ENCODE peak calls at places on chromosomes 11 and 22, in ten cellular contexts. One of them, this sample, is unnamed.

GRCh38 chr22:45775569-45776312 is 104.1 kb downstream of the ATXN10 start:
- DNase-seq in brain microvascular endothelial cell: no peak
- DNase-seq in heart left ventricle: no peak
- DNase-seq in RWPE1: no peak
- DNase-seq in neural progenitor cell: no peak
- DNase-seq in AG04450: no peak
- DNase-seq in ovary: no peak
- DNase-seq in Peyer's patch: peak; percentile 18
- DNase-seq in endothelial cell of umbilical vein: no peak
- DNase-seq in WTC11: no peak
- DNase-seq in this sample: no peak

GRCh38 chr11:109612481-109612880 is 190.5 kb downstream of the C11orf87 start:
- DNase-seq in endothelial cell of umbilical vein: no peak
- DNase-seq in Peyer's patch: no peak
- DNase-seq in AG04450: no peak
- DNase-seq in neural progenitor cell: no peak
- DNase-seq in WTC11: no peak
- DNase-seq in brain microvascular endothelial cell: no peak
- DNase-seq in ovary: no peak
- DNase-seq in heart left ventricle: no peak
- DNase-seq in RWPE1: no peak
- DNase-seq in this sample: no peak

GRCh38 chr22:26502688-26503561 is 9.3 kb downstream of the TFIP11 start:
- DNase-seq in WTC11: peak; percentile 73
- DNase-seq in ovary: no peak
- DNase-seq in RWPE1: no peak
- DNase-seq in AG04450: no peak
- DNase-seq in endothelial cell of umbilical vein: peak; percentile 64
- DNase-seq in neural progenitor cell: peak; percentile 80
- DNase-seq in Peyer's patch: peak; percentile 60
- DNase-seq in heart left ventricle: peak; percentile 29
- DNase-seq in brain microvascular endothelial cell: peak; percentile 34
- DNase-seq in this sample: no peak

GRCh38 chr11:120869516-120870011 is 154.3 kb upstream of the TBCEL start:
- DNase-seq in WTC11: no peak
- DNase-seq in heart left ventricle: no peak
- DNase-seq in neural progenitor cell: no peak
- DNase-seq in brain microvascular endothelial cell: no peak
- DNase-seq in RWPE1: no peak
- DNase-seq in endothelial cell of umbilical vein: no peak
- DNase-seq in AG04450: no peak
- DNase-seq in ovary: no peak
- DNase-seq in Peyer's patch: no peak
- DNase-seq in this sample: no peak

GRCh38 chr11:77136074-77136473 is 8.0 kb downstream of the MYO7A start:
- DNase-seq in Peyer's patch: no peak
- DNase-seq in ovary: no peak
- DNase-seq in AG04450: no peak
- DNase-seq in brain microvascular endothelial cell: peak; percentile 40
- DNase-seq in heart left ventricle: no peak
- DNase-seq in RWPE1: peak; percentile 16
- DNase-seq in endothelial cell of umbilical vein: no peak
- DNase-seq in WTC11: no peak
- DNase-seq in neural progenitor cell: no peak
- DNase-seq in this sample: no peak

GRCh38 chr11:45052361-45052760 is 94.1 kb upstream of the PRDM11 start:
- DNase-seq in endothelial cell of umbilical vein: no peak
- DNase-seq in ovary: no peak
- DNase-seq in AG04450: no peak
- DNase-seq in WTC11: no peak
- DNase-seq in Peyer's patch: no peak
- DNase-seq in neural progenitor cell: no peak
- DNase-seq in heart left ventricle: no peak
- DNase-seq in RWPE1: no peak
- DNase-seq in brain microvascular endothelial cell: no peak
- DNase-seq in this sample: no peak

GRCh38 chr11:73716153-73717056 is 44.5 kb downstream of the RAB6A start:
- DNase-seq in AG04450: no peak
- DNase-seq in WTC11: no peak
- DNase-seq in RWPE1: no peak
- DNase-seq in heart left ventricle: no peak
- DNase-seq in Peyer's patch: no peak
- DNase-seq in ovary: no peak
- DNase-seq in brain microvascular endothelial cell: no peak
- DNase-seq in endothelial cell of umbilical vein: peak; percentile 4
- DNase-seq in neural progenitor cell: no peak
- DNase-seq in this sample: no peak

GRCh38 chr11:114291847-114292680 is 4.1 kb upstream of the NNMT start:
- DNase-seq in neural progenitor cell: no peak
- DNase-seq in endothelial cell of umbilical vein: peak; percentile 94
- DNase-seq in RWPE1: peak; percentile 31
- DNase-seq in brain microvascular endothelial cell: peak; percentile 83
- DNase-seq in Peyer's patch: no peak
- DNase-seq in ovary: no peak
- DNase-seq in WTC11: no peak
- DNase-seq in heart left ventricle: no peak
- DNase-seq in AG04450: no peak
- DNase-seq in this sample: no peak

GRCh38 chr11:61971177-61972111 is 4.0 kb upstream of the FTH1 start:
- DNase-seq in brain microvascular endothelial cell: peak; percentile 99
- DNase-seq in RWPE1: peak; percentile 84
- DNase-seq in ovary: peak; percentile 99
- DNase-seq in Peyer's patch: peak; percentile 73
- DNase-seq in WTC11: peak; percentile 98
- DNase-seq in neural progenitor cell: peak; percentile 94
- DNase-seq in AG04450: peak; percentile 98
- DNase-seq in heart left ventricle: peak; percentile 97
- DNase-seq in endothelial cell of umbilical vein: peak; percentile 99
- DNase-seq in this sample: peak; percentile 98

GRCh38 chr11:130999086-130999485 is 82.8 kb upstream of the SNX19 start:
- DNase-seq in neural progenitor cell: no peak
- DNase-seq in heart left ventricle: no peak
- DNase-seq in endothelial cell of umbilical vein: peak; percentile 64
- DNase-seq in WTC11: no peak
- DNase-seq in brain microvascular endothelial cell: peak; percentile 27
- DNase-seq in AG04450: no peak
- DNase-seq in ovary: no peak
- DNase-seq in RWPE1: no peak
- DNase-seq in Peyer's patch: no peak
- DNase-seq in this sample: no peak

GRCh38 chr22:30015229-30015797 is 65.0 kb upstream of the HORMAD2 start:
- DNase-seq in brain microvascular endothelial cell: no peak
- DNase-seq in neural progenitor cell: no peak
- DNase-seq in heart left ventricle: no peak
- DNase-seq in endothelial cell of umbilical vein: no peak
- DNase-seq in RWPE1: no peak
- DNase-seq in AG04450: no peak
- DNase-seq in Peyer's patch: no peak
- DNase-seq in ovary: no peak
- DNase-seq in WTC11: no peak
- DNase-seq in this sample: no peak

GRCh38 chr11:7548659-7549283 is 35.0 kb downstream of the PPFIBP2 start:
- DNase-seq in heart left ventricle: no peak
- DNase-seq in WTC11: peak; percentile 84
- DNase-seq in Peyer's patch: peak; percentile 27
- DNase-seq in neural progenitor cell: peak; percentile 70
- DNase-seq in brain microvascular endothelial cell: no peak
- DNase-seq in endothelial cell of umbilical vein: no peak
- DNase-seq in AG04450: no peak
- DNase-seq in ovary: no peak
- DNase-seq in RWPE1: no peak
- DNase-seq in this sample: no peak

GRCh38 chr11:126990716-126991480 is 9.7 kb downstream of the KIRREL3 start:
- DNase-seq in brain microvascular endothelial cell: no peak
- DNase-seq in AG04450: no peak
- DNase-seq in endothelial cell of umbilical vein: no peak
- DNase-seq in Peyer's patch: no peak
- DNase-seq in WTC11: no peak
- DNase-seq in RWPE1: no peak
- DNase-seq in ovary: no peak
- DNase-seq in neural progenitor cell: no peak
- DNase-seq in heart left ventricle: no peak
- DNase-seq in this sample: no peak

GRCh38 chr11:68371176-68372041 is 59.0 kb downstream of the LRP5 start:
- DNase-seq in neural progenitor cell: no peak
- DNase-seq in heart left ventricle: no peak
- DNase-seq in brain microvascular endothelial cell: peak; percentile 45
- DNase-seq in endothelial cell of umbilical vein: no peak
- DNase-seq in ovary: no peak
- DNase-seq in WTC11: no peak
- DNase-seq in Peyer's patch: peak; percentile 74
- DNase-seq in AG04450: no peak
- DNase-seq in RWPE1: no peak
- DNase-seq in this sample: no peak

GRCh38 chr11:56214537-56214936 is 19.5 kb downstream of the OR5T2 start:
- DNase-seq in AG04450: no peak
- DNase-seq in endothelial cell of umbilical vein: no peak
- DNase-seq in heart left ventricle: no peak
- DNase-seq in neural progenitor cell: no peak
- DNase-seq in WTC11: no peak
- DNase-seq in brain microvascular endothelial cell: no peak
- DNase-seq in ovary: no peak
- DNase-seq in Peyer's patch: no peak
- DNase-seq in RWPE1: no peak
- DNase-seq in this sample: no peak

GRCh38 chr11:57315491-57315890 is 9.3 kb downstream of the TNKS1BP1 start:
- DNase-seq in brain microvascular endothelial cell: peak; percentile 54
- DNase-seq in ovary: no peak
- DNase-seq in AG04450: no peak
- DNase-seq in neural progenitor cell: no peak
- DNase-seq in Peyer's patch: no peak
- DNase-seq in RWPE1: no peak
- DNase-seq in WTC11: peak; percentile 39
- DNase-seq in endothelial cell of umbilical vein: no peak
- DNase-seq in heart left ventricle: no peak
- DNase-seq in this sample: no peak

GRCh38 chr22:33088418-33088817 is 30.2 kb upstream of the SYN3 start:
- DNase-seq in neural progenitor cell: no peak
- DNase-seq in AG04450: no peak
- DNase-seq in RWPE1: no peak
- DNase-seq in WTC11: no peak
- DNase-seq in Peyer's patch: no peak
- DNase-seq in brain microvascular endothelial cell: no peak
- DNase-seq in ovary: no peak
- DNase-seq in heart left ventricle: no peak
- DNase-seq in endothelial cell of umbilical vein: no peak
- DNase-seq in this sample: no peak

GRCh38 chr11:69369210-69369609 is 75.3 kb downstream of the MYEOV start:
- DNase-seq in brain microvascular endothelial cell: no peak
- DNase-seq in Peyer's patch: no peak
- DNase-seq in RWPE1: no peak
- DNase-seq in heart left ventricle: no peak
- DNase-seq in neural progenitor cell: no peak
- DNase-seq in ovary: no peak
- DNase-seq in endothelial cell of umbilical vein: no peak
- DNase-seq in WTC11: no peak
- DNase-seq in AG04450: no peak
- DNase-seq in this sample: no peak

GRCh38 chr22:38882972-38883622 is 11.1 kb upstream of the CBX6 start:
- DNase-seq in Peyer's patch: no peak
- DNase-seq in endothelial cell of umbilical vein: no peak
- DNase-seq in brain microvascular endothelial cell: no peak
- DNase-seq in ovary: no peak
- DNase-seq in neural progenitor cell: no peak
- DNase-seq in RWPE1: no peak
- DNase-seq in WTC11: no peak
- DNase-seq in heart left ventricle: no peak
- DNase-seq in AG04450: no peak
- DNase-seq in this sample: no peak

GRCh38 chr22:46738961-46739870 is 1.2 kb upstream of the CERK start:
- DNase-seq in endothelial cell of umbilical vein: peak; percentile 76
- DNase-seq in AG04450: no peak
- DNase-seq in neural progenitor cell: peak; percentile 36
- DNase-seq in brain microvascular endothelial cell: peak; percentile 69
- DNase-seq in Peyer's patch: no peak
- DNase-seq in WTC11: no peak
- DNase-seq in ovary: no peak
- DNase-seq in RWPE1: peak; percentile 79
- DNase-seq in heart left ventricle: peak; percentile 45
- DNase-seq in this sample: no peak

GRCh38 chr11:69534166-69534530 is 52.7 kb downstream of the LINC01488 start:
- DNase-seq in neural progenitor cell: no peak
- DNase-seq in ovary: no peak
- DNase-seq in brain microvascular endothelial cell: no peak
- DNase-seq in RWPE1: no peak
- DNase-seq in AG04450: no peak
- DNase-seq in endothelial cell of umbilical vein: no peak
- DNase-seq in WTC11: no peak
- DNase-seq in Peyer's patch: no peak
- DNase-seq in heart left ventricle: no peak
- DNase-seq in this sample: no peak

GRCh38 chr22:31764785-31765184 is 11.0 kb downstream of the DEPDC5 start:
- DNase-seq in Peyer's patch: no peak
- DNase-seq in AG04450: no peak
- DNase-seq in RWPE1: no peak
- DNase-seq in WTC11: no peak
- DNase-seq in neural progenitor cell: no peak
- DNase-seq in endothelial cell of umbilical vein: no peak
- DNase-seq in brain microvascular endothelial cell: no peak
- DNase-seq in ovary: no peak
- DNase-seq in heart left ventricle: no peak
- DNase-seq in this sample: no peak
- TF ChIP-seq CTCF in Peyer's patch: no peak
- TF ChIP-seq CTCF in AG04450: no peak
- TF ChIP-seq CTCF in RWPE1: no peak
- TF ChIP-seq CTCF in WTC11: no peak
- TF ChIP-seq CTCF in neural progenitor cell: no peak
- TF ChIP-seq CTCF in endothelial cell of umbilical vein: no peak
- TF ChIP-seq CTCF in brain microvascular endothelial cell: no peak
- TF ChIP-seq CTCF in ovary: no peak
- TF ChIP-seq CTCF in heart left ventricle: no peak
- TF ChIP-seq CTCF in this sample: no peak

GRCh38 chr22:37843746-37844089 is 416 bp downstream of the ANKRD54 start:
- DNase-seq in heart left ventricle: no peak
- DNase-seq in brain microvascular endothelial cell: no peak
- DNase-seq in ovary: peak; percentile 67
- DNase-seq in RWPE1: peak; percentile 25
- DNase-seq in neural progenitor cell: no peak
- DNase-seq in endothelial cell of umbilical vein: no peak
- DNase-seq in Peyer's patch: peak; percentile 35
- DNase-seq in AG04450: no peak
- DNase-seq in WTC11: peak; percentile 59
- DNase-seq in this sample: no peak
- TF ChIP-seq CTCF in heart left ventricle: no peak
- TF ChIP-seq CTCF in brain microvascular endothelial cell: no peak
- TF ChIP-seq CTCF in ovary: no peak
- TF ChIP-seq CTCF in RWPE1: no peak
- TF ChIP-seq CTCF in neural progenitor cell: no peak
- TF ChIP-seq CTCF in endothelial cell of umbilical vein: no peak
- TF ChIP-seq CTCF in Peyer's patch: no peak
- TF ChIP-seq CTCF in AG04450: no peak
- TF ChIP-seq CTCF in WTC11: no peak
- TF ChIP-seq CTCF in this sample: no peak

GRCh38 chr11:839875-840617 is 2.3 kb downstream of the POLR2L start:
- DNase-seq in brain microvascular endothelial cell: no peak
- DNase-seq in neural progenitor cell: no peak
- DNase-seq in ovary: no peak
- DNase-seq in Peyer's patch: no peak
- DNase-seq in AG04450: no peak
- DNase-seq in RWPE1: no peak
- DNase-seq in endothelial cell of umbilical vein: no peak
- DNase-seq in heart left ventricle: no peak
- DNase-seq in WTC11: no peak
- DNase-seq in this sample: no peak
- TF ChIP-seq CTCF in brain microvascular endothelial cell: peak; percentile 60
- TF ChIP-seq CTCF in neural progenitor cell: no peak
- TF ChIP-seq CTCF in ovary: no peak
- TF ChIP-seq CTCF in Peyer's patch: no peak
- TF ChIP-seq CTCF in AG04450: peak; percentile 24
- TF ChIP-seq CTCF in RWPE1: peak; percentile 18
- TF ChIP-seq CTCF in endothelial cell of umbilical vein: peak; percentile 46
- TF ChIP-seq CTCF in heart left ventricle: no peak
- TF ChIP-seq CTCF in WTC11: no peak
- TF ChIP-seq CTCF in this sample: peak; percentile 39

GRCh38 chr22:28594784-28595324 is 84.8 kb downstream of the TTC28 start:
- DNase-seq in Peyer's patch: no peak
- DNase-seq in neural progenitor cell: peak; percentile 74
- DNase-seq in endothelial cell of umbilical vein: peak; percentile 69
- DNase-seq in heart left ventricle: no peak
- DNase-seq in ovary: no peak
- DNase-seq in RWPE1: peak; percentile 29
- DNase-seq in WTC11: no peak
- DNase-seq in AG04450: peak; percentile 23
- DNase-seq in brain microvascular endothelial cell: peak; percentile 9
- DNase-seq in this sample: no peak
- TF ChIP-seq CTCF in Peyer's patch: peak; percentile 61
- TF ChIP-seq CTCF in neural progenitor cell: peak; percentile 84
- TF ChIP-seq CTCF in endothelial cell of umbilical vein: peak; percentile 46
- TF ChIP-seq CTCF in heart left ventricle: peak; percentile 69
- TF ChIP-seq CTCF in ovary: peak; percentile 87
- TF ChIP-seq CTCF in RWPE1: peak; percentile 78
- TF ChIP-seq CTCF in WTC11: peak; percentile 40
- TF ChIP-seq CTCF in AG04450: peak; percentile 76
- TF ChIP-seq CTCF in brain microvascular endothelial cell: peak; percentile 36
- TF ChIP-seq CTCF in this sample: peak; percentile 79

This sample was measured in osteocyte.